ENCODE peak calls at places on chromosomes 16 and 17, in six cellular contexts. One of them, this sample, is unnamed.

GRCh38 chr16:19589771-19590302 is 34.3 kb downstream of the VPS35L start:
- DNase-seq in COR-L47: no peak
- DNase-seq in activated effector memory CD4-positive, alpha-beta T cell treated with anti-CD3 and anti-CD28 coated beads, Interleukin-2, amount 50 U/mL, for 16 hours: no peak
- DNase-seq in NCI-H510A treated with DMSO at 0.1 percent for 48 hours: no peak
- DNase-seq in HEK293T: no peak
- DNase-seq in NCI-H2107: no peak
- DNase-seq in this sample: peak; percentile 78

GRCh38 chr17:74296548-74296936 is 22.5 kb downstream of the DNAI2 start:
- DNase-seq in NCI-H510A treated with DMSO at 0.1 percent for 48 hours: peak; percentile 54
- DNase-seq in HEK293T: peak; percentile 56
- DNase-seq in activated effector memory CD4-positive, alpha-beta T cell treated with anti-CD3 and anti-CD28 coated beads, Interleukin-2, amount 50 U/mL, for 16 hours: peak; percentile 74
- DNase-seq in COR-L47: peak; percentile 32
- DNase-seq in NCI-H2107: no peak
- DNase-seq in this sample: peak; percentile 8

GRCh38 chr16:19329932-19330331 is 44.4 kb downstream of the CLEC19A start:
- DNase-seq in NCI-H2107: no peak
- DNase-seq in activated effector memory CD4-positive, alpha-beta T cell treated with anti-CD3 and anti-CD28 coated beads, Interleukin-2, amount 50 U/mL, for 16 hours: no peak
- DNase-seq in HEK293T: no peak
- DNase-seq in NCI-H510A treated with DMSO at 0.1 percent for 48 hours: no peak
- DNase-seq in COR-L47: no peak
- DNase-seq in this sample: no peak

GRCh38 chr17:27973258-27974044 is 69.0 kb upstream of the NLK start:
- DNase-seq in NCI-H510A treated with DMSO at 0.1 percent for 48 hours: no peak
- DNase-seq in HEK293T: no peak
- DNase-seq in activated effector memory CD4-positive, alpha-beta T cell treated with anti-CD3 and anti-CD28 coated beads, Interleukin-2, amount 50 U/mL, for 16 hours: no peak
- DNase-seq in NCI-H2107: no peak
- DNase-seq in COR-L47: no peak
- DNase-seq in this sample: no peak

GRCh38 chr16:85136213-85136704 is 24.0 kb upstream of the CIBAR2 start:
- DNase-seq in activated effector memory CD4-positive, alpha-beta T cell treated with anti-CD3 and anti-CD28 coated beads, Interleukin-2, amount 50 U/mL, for 16 hours: no peak
- DNase-seq in COR-L47: no peak
- DNase-seq in NCI-H510A treated with DMSO at 0.1 percent for 48 hours: no peak
- DNase-seq in NCI-H2107: no peak
- DNase-seq in HEK293T: no peak
- DNase-seq in this sample: no peak

GRCh38 chr17:68085751-68086445 is 50.4 kb downstream of the KPNA2 start:
- DNase-seq in HEK293T: no peak
- DNase-seq in activated effector memory CD4-positive, alpha-beta T cell treated with anti-CD3 and anti-CD28 coated beads, Interleukin-2, amount 50 U/mL, for 16 hours: peak; percentile 57
- DNase-seq in NCI-H510A treated with DMSO at 0.1 percent for 48 hours: no peak
- DNase-seq in COR-L47: no peak
- DNase-seq in NCI-H2107: no peak
- DNase-seq in this sample: no peak

GRCh38 chr16:72783716-72784320 is 264.1 kb downstream of the ZFHX3 start:
- DNase-seq in HEK293T: no peak
- DNase-seq in NCI-H2107: no peak
- DNase-seq in NCI-H510A treated with DMSO at 0.1 percent for 48 hours: no peak
- DNase-seq in activated effector memory CD4-positive, alpha-beta T cell treated with anti-CD3 and anti-CD28 coated beads, Interleukin-2, amount 50 U/mL, for 16 hours: no peak
- DNase-seq in COR-L47: no peak
- DNase-seq in this sample: no peak

GRCh38 chr17:8243827-8244226 is 4.0 kb downstream of the CTC1 start:
- DNase-seq in NCI-H2107: no peak
- DNase-seq in activated effector memory CD4-positive, alpha-beta T cell treated with anti-CD3 and anti-CD28 coated beads, Interleukin-2, amount 50 U/mL, for 16 hours: peak; percentile 69
- DNase-seq in NCI-H510A treated with DMSO at 0.1 percent for 48 hours: no peak
- DNase-seq in HEK293T: no peak
- DNase-seq in COR-L47: no peak
- DNase-seq in this sample: no peak

GRCh38 chr16:27687605-27688004 is 137.7 kb downstream of the KATNIP start:
- DNase-seq in HEK293T: no peak
- DNase-seq in activated effector memory CD4-positive, alpha-beta T cell treated with anti-CD3 and anti-CD28 coated beads, Interleukin-2, amount 50 U/mL, for 16 hours: no peak
- DNase-seq in COR-L47: no peak
- DNase-seq in NCI-H510A treated with DMSO at 0.1 percent for 48 hours: no peak
- DNase-seq in NCI-H2107: no peak
- DNase-seq in this sample: no peak

GRCh38 chr17:57747221-57748017 is 2.3 kb upstream of the CCDC182 start:
- DNase-seq in NCI-H2107: peak; percentile 50
- DNase-seq in NCI-H510A treated with DMSO at 0.1 percent for 48 hours: peak; percentile 88
- DNase-seq in HEK293T: peak; percentile 73
- DNase-seq in activated effector memory CD4-positive, alpha-beta T cell treated with anti-CD3 and anti-CD28 coated beads, Interleukin-2, amount 50 U/mL, for 16 hours: peak; percentile 68
- DNase-seq in COR-L47: peak; percentile 72
- DNase-seq in this sample: peak; percentile 35

GRCh38 chr16:27257271-27257670 is 11.3 kb downstream of the NSMCE1 start:
- DNase-seq in NCI-H510A treated with DMSO at 0.1 percent for 48 hours: no peak
- DNase-seq in NCI-H2107: no peak
- DNase-seq in HEK293T: no peak
- DNase-seq in activated effector memory CD4-positive, alpha-beta T cell treated with anti-CD3 and anti-CD28 coated beads, Interleukin-2, amount 50 U/mL, for 16 hours: no peak
- DNase-seq in COR-L47: no peak
- DNase-seq in this sample: no peak

GRCh38 chr17:77616243-77616731 is 342.2 kb upstream of the TNRC6C start:
- DNase-seq in NCI-H510A treated with DMSO at 0.1 percent for 48 hours: no peak
- DNase-seq in COR-L47: no peak
- DNase-seq in HEK293T: no peak
- DNase-seq in activated effector memory CD4-positive, alpha-beta T cell treated with anti-CD3 and anti-CD28 coated beads, Interleukin-2, amount 50 U/mL, for 16 hours: peak; percentile 17
- DNase-seq in NCI-H2107: no peak
- DNase-seq in this sample: no peak

GRCh38 chr16:89574681-89575246 is 794 bp upstream of the CPNE7 start:
- DNase-seq in HEK293T: no peak
- DNase-seq in COR-L47: peak; percentile 43
- DNase-seq in NCI-H510A treated with DMSO at 0.1 percent for 48 hours: no peak
- DNase-seq in activated effector memory CD4-positive, alpha-beta T cell treated with anti-CD3 and anti-CD28 coated beads, Interleukin-2, amount 50 U/mL, for 16 hours: peak; percentile 85
- DNase-seq in NCI-H2107: peak; percentile 22
- DNase-seq in this sample: no peak

GRCh38 chr16:50607051-50607431 is 58.8 kb downstream of the NKD1 start:
- DNase-seq in NCI-H510A treated with DMSO at 0.1 percent for 48 hours: no peak
- DNase-seq in HEK293T: no peak
- DNase-seq in COR-L47: no peak
- DNase-seq in NCI-H2107: no peak
- DNase-seq in activated effector memory CD4-positive, alpha-beta T cell treated with anti-CD3 and anti-CD28 coated beads, Interleukin-2, amount 50 U/mL, for 16 hours: no peak
- DNase-seq in this sample: no peak

GRCh38 chr17:78875738-78876597 is 27.0 kb downstream of the CEP295NL start:
- DNase-seq in NCI-H2107: no peak
- DNase-seq in COR-L47: no peak
- DNase-seq in NCI-H510A treated with DMSO at 0.1 percent for 48 hours: no peak
- DNase-seq in HEK293T: no peak
- DNase-seq in activated effector memory CD4-positive, alpha-beta T cell treated with anti-CD3 and anti-CD28 coated beads, Interleukin-2, amount 50 U/mL, for 16 hours: no peak
- DNase-seq in this sample: no peak

GRCh38 chr16:19001788-19002187 is 18.1 kb downstream of the TMC7 start:
- DNase-seq in COR-L47: no peak
- DNase-seq in HEK293T: no peak
- DNase-seq in activated effector memory CD4-positive, alpha-beta T cell treated with anti-CD3 and anti-CD28 coated beads, Interleukin-2, amount 50 U/mL, for 16 hours: peak; percentile 22
- DNase-seq in NCI-H510A treated with DMSO at 0.1 percent for 48 hours: no peak
- DNase-seq in NCI-H2107: no peak
- DNase-seq in this sample: peak; percentile 22

GRCh38 chr16:81319221-81319912 is 4.6 kb downstream of the GAN start:
- DNase-seq in NCI-H2107: no peak
- DNase-seq in NCI-H510A treated with DMSO at 0.1 percent for 48 hours: no peak
- DNase-seq in HEK293T: no peak
- DNase-seq in activated effector memory CD4-positive, alpha-beta T cell treated with anti-CD3 and anti-CD28 coated beads, Interleukin-2, amount 50 U/mL, for 16 hours: no peak
- DNase-seq in COR-L47: no peak
- DNase-seq in this sample: no peak

GRCh38 chr17:34241062-34241461 is 14.0 kb upstream of the CCL2 start:
- DNase-seq in HEK293T: no peak
- DNase-seq in NCI-H2107: no peak
- DNase-seq in activated effector memory CD4-positive, alpha-beta T cell treated with anti-CD3 and anti-CD28 coated beads, Interleukin-2, amount 50 U/mL, for 16 hours: no peak
- DNase-seq in COR-L47: no peak
- DNase-seq in NCI-H510A treated with DMSO at 0.1 percent for 48 hours: no peak
- DNase-seq in this sample: no peak

GRCh38 chr17:57870283-57870635 is 20.4 kb upstream of the MRPS23 start:
- DNase-seq in activated effector memory CD4-positive, alpha-beta T cell treated with anti-CD3 and anti-CD28 coated beads, Interleukin-2, amount 50 U/mL, for 16 hours: no peak
- DNase-seq in NCI-H510A treated with DMSO at 0.1 percent for 48 hours: no peak
- DNase-seq in COR-L47: no peak
- DNase-seq in NCI-H2107: no peak
- DNase-seq in HEK293T: no peak
- DNase-seq in this sample: no peak

GRCh38 chr17:70987867-70988340 is 818.6 kb downstream of the KCNJ2 start:
- DNase-seq in HEK293T: no peak
- DNase-seq in NCI-H2107: no peak
- DNase-seq in NCI-H510A treated with DMSO at 0.1 percent for 48 hours: no peak
- DNase-seq in COR-L47: no peak
- DNase-seq in activated effector memory CD4-positive, alpha-beta T cell treated with anti-CD3 and anti-CD28 coated beads, Interleukin-2, amount 50 U/mL, for 16 hours: no peak
- DNase-seq in this sample: no peak

GRCh38 chr17:29108806-29109476 is 66.0 kb downstream of the PIPOX start:
- DNase-seq in COR-L47: no peak
- DNase-seq in NCI-H510A treated with DMSO at 0.1 percent for 48 hours: no peak
- DNase-seq in HEK293T: no peak
- DNase-seq in activated effector memory CD4-positive, alpha-beta T cell treated with anti-CD3 and anti-CD28 coated beads, Interleukin-2, amount 50 U/mL, for 16 hours: no peak
- DNase-seq in NCI-H2107: no peak
- DNase-seq in this sample: no peak

GRCh38 chr16:54484700-54485099 is 198.1 kb upstream of the IRX3 start:
- DNase-seq in NCI-H2107: no peak
- DNase-seq in COR-L47: no peak
- DNase-seq in HEK293T: no peak
- DNase-seq in NCI-H510A treated with DMSO at 0.1 percent for 48 hours: no peak
- DNase-seq in activated effector memory CD4-positive, alpha-beta T cell treated with anti-CD3 and anti-CD28 coated beads, Interleukin-2, amount 50 U/mL, for 16 hours: no peak
- DNase-seq in this sample: no peak

This sample was measured in AG09319.